ENCODE peak calls at places on chromosomes 6 and 20, in five cellular contexts. C is activated T-helper 1 cell treated with anti-CD3 and anti-CD28 coated beads, Interleukin-2, amount 50 U/mL, for 16 hours; B is mesenchymal stem cell; U is left ventricle myocardium superior; E is AG08395. Z is an unnamed sample.
A peak's percentile ranks its signal among the peaks of the same experiment; 100 is the strongest.

GRCh38 chr20:10402938-10403593 is 31.0 kb downstream of the MKKS start:
- DNase-seq in C (no peak), B (no peak), U (no peak), E (no peak), Z (no peak)

GRCh38 chr6:41935685-41936072 is 5.9 kb downstream of the CCND3 start:
- DNase-seq in C (no peak), B (no peak), U (no peak), E (no peak), Z (no peak)

GRCh38 chr6:67952121-67952520 is 683.0 kb upstream of the ADGRB3 start:
- DNase-seq in C (no peak), B (peak; percentile 43), U (no peak), E (no peak), Z (no peak)

GRCh38 chr6:15924893-15925292 is 204.0 kb upstream of the MYLIP start:
- DNase-seq in C (no peak), B (no peak), U (no peak), E (no peak), Z (no peak)

GRCh38 chr20:37305079-37305478 is 15.6 kb downstream of the MANBAL start:
- DNase-seq in C (no peak), B (no peak), U (no peak), E (no peak), Z (no peak)

GRCh38 chr6:109513571-109514071 is 30.6 kb upstream of the ZBTB24 start:
- DNase-seq in C (no peak), B (peak; percentile 51), U (no peak), E (no peak), Z (no peak)

GRCh38 chr6:47787620-47788497 is 6.0 kb downstream of the OPN5 start:
- DNase-seq in C (peak; percentile 14), B (peak; percentile 91), U (peak; percentile 63), E (peak; percentile 54), Z (peak; percentile 39)

GRCh38 chr6:21846541-21847451 is 253.2 kb downstream of the SOX4 start:
- DNase-seq in C (no peak), B (peak; percentile 40), U (no peak), E (no peak), Z (no peak)

GRCh38 chr6:130760006-130760405 is 67.2 kb upstream of the SMLR1 start:
- DNase-seq in C (no peak), B (peak; percentile 70), U (no peak), E (peak; percentile 66), Z (no peak)

GRCh38 chr6:14333556-14334305 is 216.2 kb downstream of the CD83 start:
- DNase-seq in C (no peak), B (no peak), U (no peak), E (peak; percentile 34), Z (no peak)

GRCh38 chr20:46401478-46401860 is 4.9 kb downstream of the ELMO2 start:
- DNase-seq in C (no peak), B (peak; percentile 57), U (no peak), E (no peak), Z (no peak)

GRCh38 chr6:121647905-121648304 is 212.5 kb downstream of the GJA1 start:
- DNase-seq in C (no peak), B (no peak), U (no peak), E (peak; percentile 27), Z (no peak)

GRCh38 chr20:52235129-52235528 is 43.5 kb upstream of the ZFP64 start:
- DNase-seq in C (no peak), B (no peak), U (no peak), E (no peak), Z (no peak)

GRCh38 chr20:24948939-24949679 is at the start of gene CST7:
- DNase-seq in C (peak; percentile 62), B (no peak), U (peak; percentile 47), E (no peak), Z (no peak)

GRCh38 chr6:169812257-169812644 is 60.8 kb downstream of the ERMARD start:
- DNase-seq in C (no peak), B (no peak), U (no peak), E (no peak), Z (no peak)

GRCh38 chr20:16898433-16898832 is 150.3 kb downstream of the OTOR start:
- DNase-seq in C (no peak), B (peak; percentile 48), U (no peak), E (peak; percentile 52), Z (no peak)

GRCh38 chr6:138278326-138278725 is 60.0 kb upstream of the PBOV1 start:
- DNase-seq in C (no peak), B (peak; percentile 47), U (no peak), E (peak; percentile 63), Z (no peak)

GRCh38 chr6:63572733-63573139 is 456 bp downstream of the LOC128125822 start:
- DNase-seq in C (no peak), B (no peak), U (no peak), E (no peak), Z (no peak)

GRCh38 chr20:34475979-34476736 is 40.1 kb upstream of the DYNLRB1 start:
- DNase-seq in C (no peak), B (no peak), U (peak; percentile 81), E (peak; percentile 34), Z (no peak)

GRCh38 chr6:15505463-15505918 is 157.3 kb downstream of the DTNBP1 start:
- DNase-seq in C (no peak), B (no peak), U (no peak), E (no peak), Z (no peak)

GRCh38 chr6:189676-190075 is 102.6 kb upstream of the DUSP22 start:
- DNase-seq in C (no peak), B (no peak), U (no peak), E (no peak), Z (no peak)

GRCh38 chr20:62824476-62825287 is 7.8 kb downstream of the COL9A3 start:
- DNase-seq in C (peak; percentile 39), B (no peak), U (no peak), E (no peak), Z (no peak)

GRCh38 chr20:2156666-2157624 is 55.3 kb downstream of the STK35 start:
- DNase-seq in C (no peak), B (no peak), U (no peak), E (no peak), Z (no peak)

GRCh38 chr20:43800186-43800585 is 73.4 kb upstream of the GTSF1L start:
- DNase-seq in C (no peak), B (no peak), U (no peak), E (no peak), Z (no peak)

GRCh38 chr6:27503436-27504030 is 30.6 kb upstream of the ZNF184 start:
- DNase-seq in C (peak; percentile 53), B (peak; percentile 83), U (peak; percentile 63), E (peak; percentile 44), Z (no peak)

GRCh38 chr6:162817196-162817595 is 89.4 kb downstream of the PACRG start:
- DNase-seq in C (no peak), B (no peak), U (no peak), E (peak; percentile 11), Z (no peak)